ENCODE peak calls at places on chromosome 3, in four cellular contexts. P is neural progenitor cell, W is HCT116, K is GM23248. E is an unnamed sample.

GRCh38 chr3:51637941-51638471 is 33.0 kb upstream of the TEX264 start:
- DNase-seq in P (peak; percentile 83), W (peak; percentile 73), K (peak; percentile 70), E (peak; percentile 80)

GRCh38 chr3:152322756-152323155 is 54.0 kb downstream of the MBNL1 start:
- DNase-seq in P (no peak), W (no peak), K (peak; percentile 46), E (no peak)

GRCh38 chr3:142647856-142648255 is 51.7 kb downstream of the PLS1 start:
- DNase-seq in P (no peak), W (peak; percentile 32), K (peak; percentile 41), E (peak; percentile 41)

GRCh38 chr3:141321109-141321497 is 47.2 kb upstream of the ZBTB38 start:
- DNase-seq in P (no peak), W (no peak), K (no peak), E (no peak)

GRCh38 chr3:40452562-40452875 is 4.6 kb upstream of the RPL14 start:
- DNase-seq in P (no peak), W (no peak), K (no peak), E (no peak)

GRCh38 chr3:79517766-79518413 is 249.9 kb downstream of the ROBO1 start:
- DNase-seq in P (peak; percentile 60), W (no peak), K (peak; percentile 68), E (peak; percentile 55)

GRCh38 chr3:44252332-44252731 is 10.6 kb downstream of the TOPAZ1 start:
- DNase-seq in P (no peak), W (no peak), K (no peak), E (no peak)

GRCh38 chr3:170584585-170585007 is 1.3 kb downstream of the SLC7A14 start:
- DNase-seq in P (peak; percentile 94), W (no peak), K (peak; percentile 78), E (peak; percentile 91)

GRCh38 chr3:29181149-29181780 is 99.6 kb upstream of the RBMS3 start:
- DNase-seq in P (no peak), W (no peak), K (no peak), E (no peak)

GRCh38 chr3:36303286-36303685 is 77.0 kb upstream of the STAC start:
- DNase-seq in P (no peak), W (no peak), K (peak; percentile 32), E (no peak)

GRCh38 chr3:67018789-67019525 is 20.9 kb downstream of the KBTBD8 start:
- DNase-seq in P (no peak), W (no peak), K (no peak), E (no peak)

GRCh38 chr3:149844073-149844472 is 31.1 kb downstream of the RNF13 start:
- DNase-seq in P (no peak), W (no peak), K (no peak), E (no peak)

GRCh38 chr3:145144361-145144760 is 1016.6 kb downstream of the PLOD2 start:
- DNase-seq in P (no peak), W (no peak), K (no peak), E (no peak)

GRCh38 chr3:197482001-197482400 is 73.8 kb downstream of the BDH1 start:
- DNase-seq in P (peak; percentile 25), W (no peak), K (peak; percentile 64), E (no peak)

GRCh38 chr3:4284865-4285264 is 18.3 kb upstream of the SETMAR start:
- DNase-seq in P (no peak), W (no peak), K (no peak), E (no peak)

GRCh38 chr3:39267631-39268553 is 11.9 kb downstream of the CX3CR1 start:
- DNase-seq in P (no peak), W (no peak), K (no peak), E (no peak)

GRCh38 chr3:136193273-136194043 is 2.7 kb downstream of the MSL2 start:
- DNase-seq in P (no peak), W (no peak), K (peak; percentile 38), E (no peak)

GRCh38 chr3:29936054-29936453 is 655.2 kb downstream of the RBMS3 start:
- DNase-seq in P (no peak), W (no peak), K (no peak), E (no peak)

GRCh38 chr3:132034486-132035464 is at the start of gene CPNE4:
- DNase-seq in P (peak; percentile 95), W (peak; percentile 33), K (peak; percentile 90), E (peak; percentile 93)

GRCh38 chr3:41075958-41076357 is 123.3 kb upstream of the CTNNB1 start:
- DNase-seq in P (peak; percentile 53), W (no peak), K (peak; percentile 6), E (peak; percentile 70)

GRCh38 chr3:130820976-130821375 is 72.9 kb upstream of the ATP2C1 start:
- DNase-seq in P (no peak), W (peak; percentile 72), K (peak; percentile 84), E (peak; percentile 50)

GRCh38 chr3:120678331-120678845 is 3.7 kb downstream of the HGD start:
- DNase-seq in P (peak; percentile 56), W (no peak), K (peak; percentile 79), E (peak; percentile 67)

GRCh38 chr3:172087827-172088580 is 48.6 kb downstream of the FNDC3B start:
- DNase-seq in P (no peak), W (no peak), K (no peak), E (no peak)

GRCh38 chr3:50174517-50174895 is 16.9 kb upstream of the GNAT1 start:
- DNase-seq in P (no peak), W (no peak), K (no peak), E (no peak)

GRCh38 chr3:197908957-197909701 is 40.9 kb upstream of the RPL35A start:
- DNase-seq in P (no peak), W (no peak), K (peak; percentile 35), E (no peak)

GRCh38 chr3:186965141-186965879 is 35.0 kb downstream of the ST6GAL1 start:
- DNase-seq in P (peak; percentile 60), W (no peak), K (no peak), E (no peak)

GRCh38 chr3:158845748-158846350 is 44.0 kb downstream of the MFSD1 start:
- DNase-seq in P (peak; percentile 66), W (peak; percentile 27), K (peak; percentile 41), E (peak; percentile 62)

GRCh38 chr3:126036056-126036549 is 47.8 kb downstream of the SLC41A3 start:
- DNase-seq in P (no peak), W (no peak), K (no peak), E (no peak)

GRCh38 chr3:142319094-142319493 is 93.7 kb upstream of the GK5 start:
- DNase-seq in P (no peak), W (no peak), K (peak; percentile 72), E (no peak)

GRCh38 chr3:36372534-36372935 is 7.8 kb upstream of the STAC start:
- DNase-seq in P (no peak), W (no peak), K (peak; percentile 53), E (no peak)

GRCh38 chr3:14166877-14167605 is 11.4 kb downstream of the XPC start:
- DNase-seq in P (no peak), W (no peak), K (no peak), E (no peak)

GRCh38 chr3:161500057-161500836 is 3.6 kb downstream of the OTOL1 start:
- DNase-seq in P (no peak), W (no peak), K (peak; percentile 10), E (no peak)

GRCh38 chr3:48599509-48600285 is 4.6 kb upstream of the COL7A1 start:
- DNase-seq in P (no peak), W (no peak), K (no peak), E (no peak)
- H3K36me3 ChIP-seq in P (no peaks in the 10 kb centered on the region), W (peaks cover 59% of the 10 kb centered on the region), K (peaks cover 18% of the 10 kb centered on the region), E (no peaks in the 10 kb centered on the region)

GRCh38 chr3:177135841-177136492 is 61.3 kb downstream of the TBL1XR1 start:
- DNase-seq in P (no peak), W (no peak), K (no peak), E (peak; percentile 51)

GRCh38 chr3:177136715-177137114 is 60.6 kb downstream of the TBL1XR1 start:
- DNase-seq in P (no peak), W (no peak), K (no peak), E (no peak)

GRCh38 chr3:177134166-177134565 is 63.1 kb downstream of the TBL1XR1 start:
- DNase-seq in P (no peak), W (no peak), K (no peak), E (no peak)

GRCh38 chr3:177131927-177132636 is 65.2 kb downstream of the TBL1XR1 start:
- DNase-seq in P (no peak), W (no peak), K (no peak), E (no peak)

GRCh38 chr3:177134811-177135210 is 62.5 kb downstream of the TBL1XR1 start:
- DNase-seq in P (no peak), W (no peak), K (no peak), E (no peak)
- H3K4me2 ChIP-seq in P (no peak overlapping the region), W (no peak overlapping the region), K (no peak overlapping the region), E (no peak overlapping the region)

GRCh38 chr3:134009345-134010000 is 20.3 kb downstream of the SLCO2A1 start:
- DNase-seq in P (no peak), W (no peak), K (peak; percentile 66), E (no peak)
- TF ChIP-seq EZH2 in P (no peak), W (no peak), K (no peak), E (no peak)

DNA sequence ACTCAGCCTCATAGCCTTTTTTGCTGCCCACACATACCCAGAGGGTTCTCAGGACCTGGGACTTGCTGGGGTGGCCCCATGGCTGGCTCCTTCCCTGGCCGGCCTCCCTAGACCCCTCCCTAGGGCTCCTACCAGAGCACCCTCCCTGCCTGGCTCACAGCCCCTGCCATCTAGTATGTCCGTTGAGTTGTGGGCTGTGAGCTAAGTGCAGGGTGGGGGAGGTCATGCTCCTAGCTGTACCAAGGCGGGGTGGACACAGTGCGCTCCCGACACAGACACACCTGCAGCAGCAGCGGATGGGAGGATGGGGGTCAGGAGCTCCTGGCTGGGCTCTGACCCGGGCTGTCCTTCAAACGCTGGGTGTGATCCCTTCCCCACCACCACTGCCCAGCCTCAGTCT is 41.6 kb downstream of the HMCES start:
- DNase-seq in P (no peak), W (no peak), K (no peak), E (no peak)
- H3K36me3 ChIP-seq in P (no peaks in the 10 kb centered on the region), W (no peaks in the 10 kb centered on the region), K (no peaks in the 10 kb centered on the region), E (no peaks in the 10 kb centered on the region)

GRCh38 chr3:16506451-16506850 is 7.0 kb downstream of the RFTN1 start:
- DNase-seq in P (no peak), W (no peak), K (no peak), E (no peak)

GRCh38 chr3:16508242-16508575 is 5.3 kb downstream of the RFTN1 start:
- DNase-seq in P (no peak), W (no peak), K (no peak), E (no peak)

GRCh38 chr3:16508591-16508995 is 4.9 kb downstream of the RFTN1 start:
- DNase-seq in P (no peak), W (no peak), K (peak; percentile 51), E (no peak)

GRCh38 chr3:16506884-16507409 is 6.6 kb downstream of the RFTN1 start:
- DNase-seq in P (no peak), W (no peak), K (no peak), E (no peak)

DNA sequence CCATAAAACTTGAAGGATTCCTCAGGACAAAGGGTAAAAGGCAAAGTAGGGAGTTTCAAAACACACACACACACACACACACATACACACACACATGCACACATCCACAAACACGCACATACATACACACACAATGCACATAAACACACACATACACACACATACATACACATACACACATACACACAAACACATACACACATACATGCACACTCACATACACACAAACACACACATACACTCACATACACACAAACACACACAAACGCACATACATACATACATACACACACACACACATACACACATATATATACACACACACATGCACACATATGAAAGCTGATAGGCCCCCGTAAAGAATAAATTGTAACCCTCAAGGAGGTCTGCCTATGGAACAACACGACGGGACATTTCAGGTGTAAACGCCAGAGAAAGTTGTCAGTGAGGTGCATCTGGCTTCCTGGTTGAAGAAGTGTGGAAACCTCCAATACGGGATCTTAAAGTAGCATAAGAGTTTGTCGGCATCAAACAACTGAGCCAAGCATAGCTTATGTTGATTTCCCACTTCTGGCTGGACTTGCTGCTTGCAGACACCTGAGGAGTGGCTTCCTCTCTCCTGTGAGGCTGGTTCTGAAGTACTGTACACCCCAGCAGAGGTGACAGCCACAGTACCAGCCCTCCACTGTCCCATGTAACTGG is 5.8 kb downstream of the RFTN1 start:
- DNase-seq in P (no peak), W (no peak), K (no peak), E (no peak)
- H3K4me2 ChIP-seq in P (no peak overlapping the region), W (no peak overlapping the region), K (no peak overlapping the region), E (no peak overlapping the region)

E was measured in hepatocyte.